ENCODE peak calls at places on chromosomes 3 and 15, in nine cellular contexts. Y is islet precursor cell; B is left colon; K is MM.1S; I is choroid plexus epithelial cell; J is fibroblast of the conjunctiva; C is activated CD4-positive, alpha-beta T cell treated with anti-CD3 and anti-CD28 coated beads, Interleukin-2, amount 50 U/mL, for 1 hour; U is memory B cell; W is activated T-helper 9 cell treated with anti-CD3 and anti-CD28 coated beads, Interleukin-2, amount 50 U/mL, for 16 hours. X is an unnamed sample.

GRCh38 chr15:81749667-81750360 is 296.0 kb downstream of the MEX3B start:
- DNase-seq in I (no peak), K (no peak), W (no peak), Y (no peak), J (no peak), U (no peak), C (no peak), B (no peak), X (no peak)

GRCh38 chr3:72888546-72889309 is 882 bp downstream of the GXYLT2 start:
- DNase-seq in W (no peak), C (no peak), B (no peak), I (peak; percentile 46), U (no peak), Y (peak; percentile 75), K (no peak), J (no peak), X (no peak)

GRCh38 chr3:182491571-182491970 is 301.7 kb upstream of the ATP11B start:
- DNase-seq in Y (no peak), U (no peak), J (no peak), W (no peak), K (no peak), I (no peak), B (no peak), C (no peak), X (no peak)

GRCh38 chr15:79230766-79231165 is 51.8 kb upstream of the ANKRD34C start:
- DNase-seq in K (no peak), C (no peak), U (no peak), Y (no peak), B (no peak), I (no peak), W (no peak), J (no peak), X (no peak)

GRCh38 chr15:65171428-65171827 is 13.7 kb downstream of the CLPX start:
- DNase-seq in I (no peak), J (no peak), K (no peak), U (no peak), Y (no peak), B (no peak), W (no peak), C (no peak), X (no peak)

GRCh38 chr3:110969229-110970211 is 102.1 kb upstream of the NECTIN3 start:
- DNase-seq in B (no peak), I (no peak), W (no peak), U (no peak), Y (no peak), C (no peak), K (no peak), J (no peak), X (no peak)

GRCh38 chr3:16472593-16472992 is 40.9 kb downstream of the RFTN1 start:
- DNase-seq in U (no peak), J (no peak), I (no peak), K (no peak), C (no peak), B (no peak), W (no peak), Y (no peak), X (no peak)

GRCh38 chr3:21599890-21600289 is 151.1 kb downstream of the ZNF385D start:
- DNase-seq in I (no peak), J (no peak), W (no peak), K (no peak), U (no peak), C (no peak), Y (no peak), B (no peak), X (no peak)

GRCh38 chr3:65672876-65673815 is 365.6 kb downstream of the MAGI1 start:
- DNase-seq in I (peak; percentile 75), C (no peak), W (no peak), Y (peak; percentile 63), U (no peak), B (peak; percentile 70), J (peak; percentile 45), K (peak; percentile 33), X (peak; percentile 16)

GRCh38 chr15:61921093-61921492 is 139.2 kb downstream of the VPS13C start:
- DNase-seq in U (no peak), J (no peak), Y (no peak), C (no peak), K (no peak), W (no peak), I (no peak), B (no peak), X (no peak)

GRCh38 chr3:195117978-195118581 is 152.9 kb downstream of the XXYLT1 start:
- DNase-seq in Y (peak; percentile 92), U (no peak), W (no peak), B (peak; percentile 44), I (peak; percentile 63), C (no peak), K (no peak), J (no peak), X (no peak)

GRCh38 chr3:122992628-122993570 is 34.7 kb downstream of the SEMA5B start:
- DNase-seq in I (no peak), Y (peak; percentile 69), B (no peak), U (no peak), C (no peak), W (no peak), J (no peak), K (no peak), X (no peak)

GRCh38 chr3:133535971-133536634 is 37.4 kb upstream of the CDV3 start:
- DNase-seq in C (no peak), U (no peak), B (no peak), Y (no peak), I (peak; percentile 95), W (no peak), K (no peak), J (peak; percentile 80), X (no peak)

GRCh38 chr15:48005921-48006541 is 114.8 kb upstream of the SLC24A5 start:
- DNase-seq in Y (no peak), W (no peak), U (no peak), K (no peak), C (no peak), I (peak; percentile 56), J (peak; percentile 63), B (no peak), X (no peak)

GRCh38 chr3:178097576-178097975 is 438.7 kb upstream of the KCNMB2 start:
- DNase-seq in U (no peak), C (no peak), I (peak; percentile 90), J (peak; percentile 82), W (no peak), Y (no peak), B (no peak), K (no peak), X (peak; percentile 35)

GRCh38 chr15:77002436-77002835 is 7.5 kb downstream of the PSTPIP1 start:
- DNase-seq in C (no peak), K (no peak), Y (no peak), I (no peak), W (no peak), B (peak; percentile 16), U (no peak), J (no peak), X (no peak)

GRCh38 chr15:20341901-20342605 is 199.5 kb downstream of the GOLGA6L6 start:
- DNase-seq in W (no peak), U (peak; percentile 53), B (peak; percentile 39), Y (peak; percentile 96), K (peak; percentile 6), I (no peak), J (no peak), C (peak; percentile 51), X (no peak)

GRCh38 chr3:45491344-45491743 is 103.0 kb downstream of the LARS2 start:
- DNase-seq in U (no peak), J (no peak), B (no peak), Y (no peak), W (no peak), K (no peak), C (no peak), I (no peak), X (no peak)

GRCh38 chr3:159791336-159791735 is 197.3 kb upstream of the IL12A start:
- DNase-seq in K (no peak), B (no peak), J (no peak), C (no peak), Y (no peak), U (no peak), I (no peak), W (no peak), X (no peak)

GRCh38 chr3:159266779-159267178 is 464.9 kb downstream of the MFSD1 start:
- DNase-seq in I (peak; percentile 61), K (peak; percentile 46), Y (peak; percentile 83), C (no peak), U (no peak), J (no peak), B (no peak), W (no peak), X (no peak)

GRCh38 chr15:43777293-43777819 is 590 bp upstream of the ELL3 start:
- DNase-seq in K (peak; percentile 65), Y (peak; percentile 87), C (peak; percentile 80), U (peak; percentile 83), I (peak; percentile 70), B (peak; percentile 88), W (peak; percentile 70), J (peak; percentile 47), X (peak; percentile 84)

GRCh38 chr15:92098869-92099268 is 245.4 kb downstream of the SLCO3A1 start:
- DNase-seq in K (no peak), J (no peak), C (no peak), Y (peak; percentile 83), I (no peak), W (no peak), B (no peak), U (no peak), X (no peak)

X was measured in MV-4-11.